ENCODE peak calls at places on chromosomes 3 and 15, in four cellular contexts. J is mesenchymal stem cell; P is pancreas; W is CD4-positive, alpha-beta T cell. F is an unnamed sample.

GRCh38 chr15:60972301-60972700 is 256.8 kb downstream of the RORA start:
- DNase-seq in J (peak; percentile 46), P (no peak), W (no peak), F (peak; percentile 70)

GRCh38 chr3:21158801-21159564 is 592.0 kb downstream of the ZNF385D start:
- DNase-seq in J (no peak), P (no peak), W (no peak), F (peak; percentile 80)

GRCh38 chr3:75631541-75631940 is 32.6 kb upstream of the FRG2C start:
- DNase-seq in J (no peak), P (no peak), W (no peak), F (no peak)

GRCh38 chr3:166533740-166534139 is 696.5 kb upstream of the BCHE start:
- DNase-seq in J (no peak), P (no peak), W (no peak), F (no peak)

GRCh38 chr3:49840371-49840770 is 16.0 kb downstream of the TRAIP start:
- DNase-seq in J (no peak), P (no peak), W (no peak), F (no peak)

GRCh38 chr15:90818251-90819210 is 49.9 kb upstream of the FURIN start:
- DNase-seq in J (no peak), P (peak; percentile 53), W (no peak), F (no peak)

GRCh38 chr15:40878785-40879184 is 4.8 kb upstream of the RHOV start:
- DNase-seq in J (peak; percentile 55), P (no peak), W (no peak), F (no peak)

GRCh38 chr3:32842531-32842931 is 24.7 kb downstream of the TRIM71 start:
- DNase-seq in J (no peak), P (no peak), W (no peak), F (no peak)

GRCh38 chr15:48358681-48359152 is 27.5 kb downstream of the DUT start:
- DNase-seq in J (peak; percentile 24), P (no peak), W (no peak), F (no peak)

GRCh38 chr3:6726811-6727210 is 134.1 kb upstream of the GRM7 start:
- DNase-seq in J (no peak), P (no peak), W (no peak), F (no peak)

GRCh38 chr3:179037361-179037760 is 34.2 kb downstream of the ZMAT3 start:
- DNase-seq in J (peak; percentile 77), P (no peak), W (peak; percentile 27), F (peak; percentile 96)

GRCh38 chr3:194285859-194286197 is 65.3 kb downstream of the CPN2 start:
- DNase-seq in J (no peak), P (no peak), W (no peak), F (peak; percentile 38)

GRCh38 chr3:194285024-194285858 is 65.9 kb downstream of the CPN2 start:
- DNase-seq in J (no peak), P (no peak), W (no peak), F (peak; percentile 53)

GRCh38 chr3:194287977-194288706 is 63.0 kb downstream of the CPN2 start:
- DNase-seq in J (no peak), P (peak; percentile 47), W (no peak), F (no peak)

GRCh38 chr3:194287392-194287791 is 63.7 kb downstream of the CPN2 start:
- DNase-seq in J (no peak), P (no peak), W (no peak), F (no peak)

DNA sequence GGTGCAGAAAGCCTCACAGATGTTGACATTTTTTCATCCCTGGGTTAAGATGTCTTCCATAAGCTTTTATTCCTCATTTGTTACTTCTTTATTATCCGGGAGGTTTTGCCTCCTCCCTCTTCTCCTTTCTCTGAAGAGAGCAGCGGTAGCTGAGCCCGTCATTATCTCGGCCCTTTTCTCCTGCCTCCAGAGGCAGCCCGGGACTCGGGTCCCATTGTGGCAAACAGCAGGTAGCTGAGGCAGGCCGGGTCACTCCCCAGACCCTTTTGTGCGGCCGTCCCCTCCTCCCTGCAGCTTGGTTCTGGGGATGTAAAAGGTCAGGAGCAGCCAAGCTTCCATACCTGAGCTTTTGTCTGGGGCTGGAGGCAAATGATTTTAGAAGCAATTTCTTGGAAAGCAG is 64.4 kb downstream of the CPN2 start:
- DNase-seq in J (no peak), P (no peak), W (no peak), F (no peak)
- H3K27me3 ChIP-seq in J (peaks cover 15% of the 10 kb centered on the region), P (no peaks in the 10 kb centered on the region), W (no peaks in the 10 kb centered on the region), F (peaks cover 3% of the 10 kb centered on the region)

GRCh38 chr15:94965593-94965992 is 734.2 kb downstream of the MCTP2 start:
- DNase-seq in J (peak; percentile 78), P (no peak), W (no peak), F (no peak)
- H3K27me3 ChIP-seq in J (no peaks in the 10 kb centered on the region), P (no peaks in the 10 kb centered on the region), W (no peaks in the 10 kb centered on the region), F (no peaks in the 10 kb centered on the region)

GRCh38 chr3:10348404-10348721 is 27.5 kb upstream of the SEC13 start:
- DNase-seq in J (no peak), P (no peak), W (no peak), F (no peak)
- H3K27me3 ChIP-seq in J (peaks cover 17% of the 10 kb centered on the region), P (no peaks in the 10 kb centered on the region), W (no peaks in the 10 kb centered on the region), F (peaks cover 11% of the 10 kb centered on the region)

GRCh38 chr3:52733256-52733891 is 27.5 kb downstream of the SPCS1 start:
- DNase-seq in J (no peak), P (no peak), W (no peak), F (no peak)

GRCh38 chr3:52731590-52731989 is 25.7 kb downstream of the SPCS1 start:
- DNase-seq in J (no peak), P (no peak), W (no peak), F (no peak)

GRCh38 chr3:52730681-52731080 is 24.8 kb downstream of the SPCS1 start:
- DNase-seq in J (no peak), P (no peak), W (no peak), F (peak; percentile 41)
- H3K27me3 ChIP-seq in J (no peaks in the 10 kb centered on the region), P (no peaks in the 10 kb centered on the region), W (no peaks in the 10 kb centered on the region), F (no peaks in the 10 kb centered on the region)

GRCh38 chr15:92029767-92030166 is 176.3 kb downstream of the SLCO3A1 start:
- DNase-seq in J (no peak), P (no peak), W (no peak), F (no peak)
- H3K27me3 ChIP-seq in J (no peaks in the 10 kb centered on the region), P (no peaks in the 10 kb centered on the region), W (no peaks in the 10 kb centered on the region), F (no peaks in the 10 kb centered on the region)